ENCODE peak calls at places on chromosomes 13 and 19, in six cellular contexts. K is fibroblast of mammary gland, D is pancreas, B is ascending aorta, G is WERI-Rb-1, W is uterus. O is an unnamed sample.

GRCh38 chr13:65926750-65927171 is 1303.4 kb downstream of the PCDH9 start:
- DNase-seq in W (no peak), K (no peak), B (no peak), D (peak; percentile 67), G (peak; percentile 10), O (peak; percentile 15)

GRCh38 chr13:112792511-112792910 is 102.7 kb downstream of the ATP11A start:
- DNase-seq in K (no peak), G (no peak), B (no peak), D (no peak), W (no peak), O (no peak)

GRCh38 chr19:45814851-45815481 is at the start of gene RSPH6A:
- DNase-seq in B (no peak), W (no peak), D (no peak), K (no peak), G (no peak), O (no peak)

GRCh38 chr19:4678881-4679379 is 8.8 kb upstream of the MYDGF start:
- DNase-seq in D (no peak), B (no peak), W (peak; percentile 47), K (peak; percentile 55), G (peak; percentile 55), O (peak; percentile 32)

GRCh38 chr19:19485161-19485997 is 30.0 kb downstream of the TSSK6 start:
- DNase-seq in K (peak; percentile 45), W (no peak), B (no peak), D (no peak), G (no peak), O (peak; percentile 41)

GRCh38 chr13:36096411-36097184 is 34.6 kb downstream of the DCLK1 start:
- DNase-seq in G (no peak), B (no peak), D (no peak), W (no peak), K (peak; percentile 75), O (peak; percentile 32)

GRCh38 chr13:44759222-44759721 is 183.1 kb upstream of the TSC22D1 start:
- DNase-seq in B (no peak), K (no peak), W (no peak), D (no peak), G (no peak), O (no peak)

GRCh38 chr13:98570929-98571372 is 6.0 kb downstream of the STK24 start:
- DNase-seq in G (no peak), W (peak; percentile 35), D (no peak), K (peak; percentile 72), B (no peak), O (peak; percentile 85)

GRCh38 chr13:49827336-49827735 is 34.9 kb upstream of the KPNA3 start:
- DNase-seq in W (no peak), D (no peak), K (no peak), B (no peak), G (no peak), O (no peak)

GRCh38 chr13:21970172-21970571 is 299.3 kb downstream of the FGF9 start:
- DNase-seq in D (no peak), K (no peak), G (no peak), W (no peak), B (no peak), O (no peak)

GRCh38 chr13:83563499-83563898 is 318.8 kb downstream of the SLITRK1 start:
- DNase-seq in D (no peak), G (no peak), W (no peak), B (no peak), K (no peak), O (no peak)

GRCh38 chr13:21637296-21637695 is 33.3 kb upstream of the MICU2 start:
- DNase-seq in D (no peak), G (no peak), B (no peak), K (peak; percentile 56), W (no peak), O (peak; percentile 99)

GRCh38 chr13:36981156-36981743 is 17.9 kb downstream of the ALG5 start:
- DNase-seq in D (no peak), K (peak; percentile 75), G (no peak), B (no peak), W (no peak), O (peak; percentile 57)

GRCh38 chr13:43390101-43390500 is 366.7 kb downstream of the DNAJC15 start:
- DNase-seq in K (peak; percentile 55), W (no peak), G (no peak), D (no peak), B (no peak), O (no peak)

GRCh38 chr13:37914781-37915391 is 45.3 kb upstream of the TRPC4 start:
- DNase-seq in W (no peak), D (no peak), K (peak; percentile 11), B (no peak), G (no peak), O (peak; percentile 93)

GRCh38 chr13:59103004-59103768 is 1060.5 kb downstream of the DIAPH3 start:
- DNase-seq in K (peak; percentile 29), D (no peak), W (no peak), G (no peak), B (no peak), O (no peak)

GRCh38 chr19:49677901-49678674 is 1.0 kb downstream of the PRMT1 start:
- DNase-seq in K (peak; percentile 70), G (peak; percentile 90), D (peak; percentile 84), W (peak; percentile 75), B (no peak), O (peak; percentile 75)

GRCh38 chr13:28531195-28531955 is 36.4 kb upstream of the FLT1 start:
- DNase-seq in B (no peak), K (peak; percentile 27), W (no peak), G (no peak), D (peak; percentile 60), O (no peak)

GRCh38 chr13:77001963-77002587 is 10.2 kb downstream of the CLN5 start:
- DNase-seq in K (no peak), G (no peak), W (no peak), D (no peak), B (no peak), O (no peak)

GRCh38 chr13:29771247-29771646 is 79.2 kb downstream of the UBL3 start:
- DNase-seq in W (no peak), D (no peak), B (no peak), G (no peak), K (peak; percentile 56), O (peak; percentile 47)

DNA sequence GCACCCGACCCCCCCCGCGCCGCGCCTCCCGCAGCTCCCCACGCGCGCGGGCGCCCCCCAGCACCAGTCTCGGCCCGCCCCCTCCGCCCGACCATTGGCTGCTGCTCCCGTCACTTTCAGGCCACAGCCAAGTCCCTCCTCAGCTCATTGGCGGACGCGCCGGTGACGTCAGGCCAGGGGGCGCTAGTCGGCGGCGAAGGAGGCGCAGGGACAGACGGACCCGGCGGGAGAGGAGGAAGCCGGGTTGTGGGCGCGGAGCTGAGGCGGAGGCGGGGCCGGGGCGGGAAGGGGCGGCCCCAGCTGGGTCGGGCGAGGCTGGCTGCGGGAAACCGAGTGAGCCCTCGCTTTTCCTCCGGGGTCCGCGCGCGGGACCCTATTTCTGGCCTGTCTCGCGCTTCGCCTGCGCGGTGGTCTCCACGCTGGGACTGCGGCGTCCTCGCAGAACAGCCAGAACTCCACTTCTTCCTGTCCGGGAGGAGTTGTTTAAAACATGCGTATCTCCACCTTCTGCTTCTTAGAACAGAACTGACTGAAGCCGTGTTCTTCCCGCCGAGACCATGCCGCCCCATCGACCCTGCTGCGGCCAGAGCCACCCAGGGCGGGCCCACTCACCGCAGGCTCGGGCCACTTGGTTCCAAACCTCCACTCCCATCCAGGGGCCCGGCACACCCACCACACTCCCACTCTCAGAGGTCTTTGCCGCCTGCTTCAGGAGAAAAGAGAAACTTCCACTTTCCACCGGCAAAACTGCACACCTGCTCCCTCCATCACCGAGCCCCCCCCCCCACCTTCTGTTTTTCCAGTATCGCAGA is 459 bp upstream of the TMTC4 start:
- DNase-seq in B (peak; percentile 99), W (peak; percentile 100), D (peak; percentile 100), K (peak; percentile 95), G (peak; percentile 100), O (peak; percentile 99)
- TF ChIP-seq CTCF in B (no peak), W (peak; percentile 31), D (no peak), K (no peak), G (peak; percentile 52), O (peak; percentile 33)

DNA sequence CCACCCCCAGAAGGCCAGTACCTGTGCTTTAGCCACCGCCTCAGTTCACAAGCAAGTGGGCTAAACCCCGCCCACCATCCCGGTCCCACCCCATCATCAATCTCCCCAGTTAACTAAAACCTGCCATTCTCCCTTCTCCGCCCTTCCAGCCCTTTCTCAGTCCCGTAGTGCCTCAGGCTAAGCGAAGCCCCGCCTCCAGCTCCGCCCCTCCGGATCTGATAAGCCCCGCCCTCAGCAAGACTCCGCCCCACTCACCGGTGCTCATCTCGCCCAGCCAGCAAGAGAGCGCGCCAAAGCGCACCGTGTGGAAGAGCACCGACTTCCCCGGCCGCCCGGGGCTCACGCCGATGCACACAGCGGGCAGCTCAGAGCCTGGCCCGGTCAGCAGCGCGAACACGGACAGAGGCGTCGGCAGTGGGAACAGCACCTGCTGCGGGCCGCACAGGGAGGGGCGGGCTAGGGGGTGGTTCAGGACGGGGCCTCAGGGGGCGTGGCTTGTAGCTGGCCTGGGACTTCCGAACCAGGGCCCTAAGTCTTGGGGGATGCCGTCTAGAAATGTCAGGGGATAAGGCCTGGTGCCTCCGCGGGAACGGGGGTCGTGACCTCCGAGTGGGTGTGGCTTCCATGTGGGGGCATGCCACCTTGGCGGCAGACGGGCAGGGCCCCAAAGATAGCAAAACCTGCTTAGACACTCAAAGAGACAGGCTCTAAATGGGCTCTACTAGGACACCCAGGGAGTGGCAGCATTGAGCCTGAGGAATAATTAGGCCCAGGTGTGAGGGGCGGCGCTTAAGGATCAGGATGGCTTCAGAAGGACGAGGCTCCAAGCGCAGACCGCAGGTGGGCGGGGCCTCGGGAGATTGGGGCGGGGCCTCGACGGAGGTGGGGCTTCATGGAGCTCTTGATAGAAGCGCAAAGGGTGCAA is 21.4 kb downstream of the MAP4K1 start:
- DNase-seq in W (no peak), D (peak; percentile 86), B (no peak), K (no peak), G (peak; percentile 37), O (peak; percentile 48)
- H3K4me3 ChIP-seq in W (no peak overlapping the region), D (peak overlapping the region; percentile 46), B (no peak overlapping the region), K (no peak overlapping the region), G (no peak overlapping the region), O (no peak overlapping the region)

GRCh38 chr19:53311897-53312296 is 21.7 kb upstream of the ZNF845 start:
- DNase-seq in D (no peak), K (no peak), G (no peak), W (no peak), B (no peak), O (no peak)

GRCh38 chr19:53311044-53311443 is 22.5 kb upstream of the ZNF845 start:
- DNase-seq in B (no peak), K (no peak), D (no peak), W (no peak), G (peak; percentile 73), O (no peak)

GRCh38 chr19:53308339-53308811 is 25.2 kb upstream of the ZNF845 start:
- DNase-seq in W (no peak), D (no peak), G (peak; percentile 79), B (no peak), K (peak; percentile 2), O (peak; percentile 5)
- TF ChIP-seq CTCF in W (no peak), D (peak; percentile 33), G (peak; percentile 82), B (peak; percentile 8), K (peak; percentile 18), O (no peak)

DNA sequence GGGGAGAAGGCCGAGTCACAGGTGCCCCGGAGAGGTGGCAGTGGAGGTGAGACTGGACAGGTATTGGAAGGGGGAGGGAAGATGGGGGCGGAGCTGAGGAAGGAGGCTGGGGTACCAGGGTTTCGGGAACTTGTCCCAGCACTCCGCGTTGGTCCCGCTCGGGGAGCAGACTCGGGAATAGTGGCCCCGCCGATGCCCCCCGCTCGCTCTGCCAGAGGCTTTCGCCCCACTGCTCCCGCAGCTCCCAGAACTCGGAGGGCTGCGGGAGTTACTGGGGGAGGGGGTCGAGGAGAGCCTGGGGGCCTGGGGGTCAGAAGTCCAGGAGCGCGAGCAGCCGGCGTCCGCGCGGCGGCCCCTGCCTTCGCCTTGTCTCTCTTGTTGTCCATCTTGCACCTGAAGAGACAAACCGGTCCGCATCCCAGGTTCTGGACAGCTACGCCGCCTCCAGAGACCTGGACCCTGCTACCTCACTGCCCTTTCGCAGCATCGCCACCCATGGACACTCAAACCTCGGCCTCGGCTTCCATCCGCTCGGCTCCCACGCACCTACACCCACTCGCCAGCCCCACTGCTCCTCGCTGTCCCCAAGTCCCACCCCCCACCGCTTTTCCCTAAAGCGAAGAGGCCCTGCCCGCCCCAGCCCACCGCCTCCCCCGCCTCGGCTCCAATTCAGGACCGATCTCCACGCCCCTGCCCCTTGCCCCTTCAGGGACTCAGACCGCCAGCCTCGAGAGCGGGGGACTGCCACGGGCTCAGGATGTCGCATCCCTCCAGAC is 698 bp downstream of the PRR36 start:
- DNase-seq in K (no peak), W (no peak), D (peak; percentile 62), G (peak; percentile 32), B (no peak), O (no peak)
- H3K4me3 ChIP-seq in K (no peak overlapping the region), W (no peak overlapping the region), D (peak overlapping the region; percentile 50), G (peak overlapping the region; percentile 82), B (peak overlapping the region; percentile 30), O (no peak overlapping the region)